ENCODE peak calls at places on chromosomes 5 and 9, in four cellular contexts. J is GM12878, U is HepG2, X is K562. S is an unnamed sample.
A peak's percentile ranks its signal among the peaks of the same experiment; 100 is the strongest.

GRCh38 chr5:1926471-1927341 is 44.0 kb upstream of the IRX4 start:
- DNase-seq in X (no peak), J (no peak), U (no peak), S (no peak)

GRCh38 chr9:126057461-126057860 is 269.2 kb upstream of the MVB12B start:
- DNase-seq in X (no peak), J (no peak), U (no peak), S (no peak)

GRCh38 chr5:72244862-72245371 is 75.1 kb downstream of the MRPS27 start:
- DNase-seq in J (no peak), U (peak; percentile 54), X (peak; percentile 45), S (peak; percentile 43)

GRCh38 chr9:95242613-95243012 is 74.9 kb downstream of the FANCC start:
- DNase-seq in U (peak; percentile 69), X (no peak), J (no peak), S (peak; percentile 24)

GRCh38 chr5:135457424-135458071 is 5.4 kb upstream of the TIFAB start:
- DNase-seq in J (no peak), U (peak; percentile 56), X (peak; percentile 82), S (peak; percentile 80)

GRCh38 chr5:108386345-108387061 is 4.6 kb upstream of the FBXL17 start:
- DNase-seq in X (no peak), J (no peak), U (peak; percentile 65), S (no peak)

GRCh38 chr5:60687927-60688720 is 11.8 kb downstream of the DEPDC1B start:
- DNase-seq in X (peak; percentile 19), U (peak; percentile 85), J (no peak), S (peak; percentile 48)

GRCh38 chr5:94192658-94193391 is 425.6 kb downstream of the KIAA0825 start:
- DNase-seq in X (no peak), J (no peak), U (no peak), S (no peak)

GRCh38 chr9:110479481-110479880 is 100.1 kb downstream of the SVEP1 start:
- DNase-seq in X (no peak), U (no peak), J (no peak), S (no peak)

GRCh38 chr5:145834554-145834916 is 607 bp downstream of the PRELID2 start:
- DNase-seq in U (no peak), J (no peak), X (no peak), S (no peak)

GRCh38 chr5:57450991-57451876 is 31.4 kb downstream of the ACTBL2 start:
- DNase-seq in X (no peak), U (no peak), J (no peak), S (peak; percentile 27)

GRCh38 chr5:139422307-139422893 is 16.9 kb downstream of the DNAJC18 start:
- DNase-seq in X (peak; percentile 82), J (no peak), U (peak; percentile 66), S (peak; percentile 74)

GRCh38 chr5:147989977-147990376 is 73.8 kb upstream of the SPINK5 start:
- DNase-seq in J (no peak), X (no peak), U (no peak), S (no peak)

GRCh38 chr5:35198096-35198495 is 32.2 kb downstream of the PRLR start:
- DNase-seq in J (no peak), U (peak; percentile 24), X (no peak), S (peak; percentile 9)

GRCh38 chr5:53419247-53419646 is 61.2 kb upstream of the FST start:
- DNase-seq in U (no peak), X (no peak), J (no peak), S (no peak)

GRCh38 chr5:55934117-55934613 is 60.6 kb downstream of the IL6ST start:
- DNase-seq in J (no peak), U (peak; percentile 100), X (no peak), S (no peak)

GRCh38 chr9:136661641-136662325 is 933 bp upstream of the EGFL7 start:
- DNase-seq in J (no peak), U (no peak), X (no peak), S (no peak)

GRCh38 chr9:118962426-118962825 is 406.8 kb downstream of the BRINP1 start:
- DNase-seq in X (no peak), J (no peak), U (no peak), S (no peak)

GRCh38 chr9:125977223-125977622 is 230.1 kb downstream of the PBX3 start:
- DNase-seq in X (no peak), J (no peak), U (no peak), S (no peak)

GRCh38 chr5:180070726-180071417 is 687 bp downstream of the RNF130 start:
- DNase-seq in U (no peak), J (no peak), X (no peak), S (peak; percentile 75)

GRCh38 chr5:180067986-180068385 is 3.6 kb downstream of the RNF130 start:
- DNase-seq in X (no peak), U (no peak), J (no peak), S (no peak)

GRCh38 chr5:180071418-180072255 is at the start of gene RNF130:
- DNase-seq in X (peak; percentile 96), U (peak; percentile 80), J (peak; percentile 19), S (peak; percentile 98)

GRCh38 chr5:180068519-180069090 is 3.0 kb downstream of the RNF130 start:
- DNase-seq in J (no peak), X (no peak), U (no peak), S (no peak)

GRCh38 chr5:180069589-180070247 is 1.8 kb downstream of the RNF130 start:
- DNase-seq in J (no peak), U (peak; percentile 56), X (no peak), S (no peak)
- TF ChIP-seq POLR2AphosphoS5 in J (no peak), U (no peak), X (no peak), S (no peak)

GRCh38 chr9:101226803-101227202 is 158.0 kb downstream of the BAAT start:
- DNase-seq in X (no peak), J (no peak), U (peak; percentile 55), S (no peak)
- TF ChIP-seq MXI1 in X (no peak), J (no peak), U (no peak), S (no peak)

GRCh38 chr9:69899491-69899890 is 78.9 kb downstream of the CFAP95 start:
- DNase-seq in U (no peak), X (no peak), J (no peak), S (no peak)
- TF ChIP-seq POLR2AphosphoS5 in U (no peak), X (no peak), J (no peak), S (no peak)

DNA sequence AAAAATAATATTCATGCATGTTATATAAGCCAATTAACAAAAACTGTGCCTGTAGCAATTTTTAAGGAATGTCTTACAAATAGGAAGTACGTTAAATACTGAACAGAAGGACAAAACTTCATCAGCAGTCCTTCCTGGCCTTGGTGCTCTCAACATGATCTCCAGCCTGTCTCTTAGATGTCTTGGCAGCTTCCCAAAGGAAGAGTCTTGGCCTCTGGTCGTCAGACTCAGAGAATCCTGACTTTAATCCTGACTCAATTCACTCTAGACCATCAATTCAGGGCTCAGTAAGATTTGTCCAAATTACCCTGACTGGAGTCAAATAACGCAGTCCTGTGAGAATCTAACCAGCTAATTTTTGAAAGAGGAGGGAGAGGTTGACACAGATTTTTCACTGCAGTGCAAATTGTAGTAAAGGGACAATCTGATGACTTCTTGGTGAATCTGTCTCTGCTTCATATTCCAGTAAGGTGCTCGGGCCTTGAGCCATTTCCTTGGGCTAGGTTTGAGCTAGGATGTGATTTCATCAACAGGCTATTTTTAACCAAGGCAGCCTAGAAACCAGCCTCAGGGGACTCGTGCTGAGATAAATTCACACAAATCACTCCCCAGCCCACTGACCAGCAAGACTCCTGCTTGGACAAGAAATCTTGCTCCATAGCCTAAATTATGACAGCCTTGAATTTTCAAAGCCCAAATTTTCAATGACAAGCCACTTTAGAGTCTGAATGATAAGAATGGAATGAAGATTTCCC is 257.5 kb downstream of the ENC1 start:
- DNase-seq in U (no peak), X (no peak), J (no peak), S (peak; percentile 19)
- TF ChIP-seq MXI1 in U (no peak), X (no peak), J (no peak), S (no peak)

GRCh38 chr5:174547814-174548213 is 176.6 kb upstream of the MSX2 start:
- DNase-seq in J (no peak), U (no peak), X (no peak), S (peak; percentile 57)

GRCh38 chr5:174553556-174553955 is 170.8 kb upstream of the MSX2 start:
- DNase-seq in X (no peak), U (no peak), J (no peak), S (no peak)

GRCh38 chr5:174552428-174552827 is 172.0 kb upstream of the MSX2 start:
- DNase-seq in U (no peak), X (no peak), J (no peak), S (no peak)

GRCh38 chr5:174549254-174549653 is 175.1 kb upstream of the MSX2 start:
- DNase-seq in U (no peak), J (no peak), X (no peak), S (no peak)

DNA sequence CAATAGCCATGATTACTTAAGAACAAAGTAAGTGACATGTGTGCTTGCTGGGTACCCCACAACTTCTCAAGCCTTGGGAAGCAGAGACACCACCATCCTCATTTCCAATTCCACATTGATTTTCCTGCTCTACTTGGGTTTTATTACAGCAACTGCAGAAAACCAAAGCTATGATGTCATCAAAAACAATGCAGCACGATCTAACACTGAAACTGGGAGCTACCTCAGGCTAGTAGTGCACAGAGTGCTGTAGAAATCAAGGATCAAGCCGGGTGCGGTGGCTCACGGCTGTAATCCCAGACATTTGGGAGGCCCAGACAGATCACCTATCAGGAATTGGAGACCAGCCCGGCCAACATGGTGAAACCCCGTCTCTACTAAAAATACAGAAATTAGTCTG is 174.4 kb upstream of the MSX2 start:
- DNase-seq in X (no peak), U (no peak), J (no peak), S (no peak)
- TF ChIP-seq POLR2AphosphoS5 in X (no peak), U (no peak), J (no peak), S (no peak)